ENCODE peak calls at places on chromosomes 3 and 15, in five cellular contexts. Y is transverse colon, D is K562, L is left ventricle myocardium inferior, Q is stomach. U is an unnamed sample. For H3K27me3 and H3K4me1, the result is how much of the 10 kb centered on the place peaks cover.

GRCh38 chr15:99447497-99448371 is 118.0 kb upstream of the MEF2A start:
- DNase-seq in Q (peak), D (peak), Y (no peak), L (no peak), U (no peak)

GRCh38 chr3:3619815-3620214 is 179.4 kb upstream of the LRRN1 start:
- DNase-seq in D (no peak), L (no peak), Q (no peak), Y (no peak), U (no peak)

GRCh38 chr3:126827121-126827520 is 123.1 kb downstream of the CHCHD6 start:
- DNase-seq in D (no peak), L (peak), Q (no peak), Y (no peak), U (no peak)

GRCh38 chr3:151290673-151291072 is 12.3 kb upstream of the P2RY14 start:
- DNase-seq in Y (no peak), D (no peak), L (no peak), Q (no peak), U (no peak)

GRCh38 chr3:138712086-138712485 is 103.5 kb downstream of the FAIM start:
- DNase-seq in Y (no peak), Q (no peak), D (no peak), L (no peak), U (no peak)

GRCh38 chr3:31369637-31370036 is 163.1 kb upstream of the STT3B start:
- DNase-seq in D (no peak), Y (no peak), L (no peak), Q (no peak), U (no peak)

GRCh38 chr15:97972366-97972765 is 11.9 kb downstream of the ARRDC4 start:
- DNase-seq in D (no peak), Y (no peak), L (no peak), Q (no peak), U (no peak)

GRCh38 chr15:74173545-74174215 is at the start of gene ISLR:
- DNase-seq in Y (peak), D (no peak), Q (no peak), L (peak), U (peak)

DNA sequence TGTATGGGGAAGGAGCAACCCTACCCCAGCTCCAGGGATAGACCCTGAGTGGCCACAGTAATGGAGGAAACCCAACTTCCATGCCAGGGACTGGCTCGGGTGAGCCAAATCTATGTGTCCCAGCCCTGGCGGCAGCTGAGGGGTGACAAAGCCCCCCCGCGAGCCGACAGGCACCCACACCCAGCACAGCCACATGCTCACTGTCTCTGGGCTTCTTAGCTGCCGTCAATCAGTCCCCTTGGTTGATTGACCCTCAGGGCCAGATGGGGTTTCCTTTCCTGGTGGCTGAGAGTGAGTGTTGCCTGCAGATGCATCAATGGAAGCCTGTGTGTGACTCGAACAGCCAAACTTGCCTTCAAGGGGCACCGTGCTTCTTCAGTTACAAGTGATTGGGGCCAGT is 2.1 kb upstream of the OCA2 start:
- DNase-seq in L (no peak), Q (no peak), Y (no peak), D (no peak), U (no peak)
- H3K27me3 ChIP-seq in L (half or more), Q (half or more), Y (half or more), D (under half), U (under half)

GRCh38 chr3:109545746-109546145 is 208.4 kb upstream of the DPPA4 start:
- DNase-seq in Q (no peak), D (no peak), Y (no peak), L (no peak), U (no peak)
- H3K4me1 ChIP-seq in Q (under half), D (under half), Y (under half), L (under half), U (under half)

GRCh38 chr3:114365268-114365667 is 71.4 kb downstream of the TIGIT start:
- DNase-seq in L (no peak), D (no peak), Y (no peak), Q (no peak), U (no peak)

GRCh38 chr3:114361391-114361790 is 67.6 kb downstream of the TIGIT start:
- DNase-seq in D (no peak), Q (no peak), L (no peak), Y (no peak), U (no peak)

GRCh38 chr3:114363554-114364202 is 69.8 kb downstream of the TIGIT start:
- DNase-seq in Y (no peak), L (no peak), Q (no peak), D (no peak), U (no peak)

GRCh38 chr3:114364806-114365205 is 71.0 kb downstream of the TIGIT start:
- DNase-seq in D (no peak), Q (no peak), Y (no peak), L (no peak), U (no peak)

GRCh38 chr3:114362815-114363214 is 69.0 kb downstream of the TIGIT start:
- DNase-seq in Y (no peak), Q (no peak), D (no peak), L (no peak), U (no peak)
- H3K27me3 ChIP-seq in Y (under half), Q (under half), D (under half), L (under half), U (under half)

GRCh38 chr3:14235896-14236295 is 57.3 kb downstream of the LSM3 start:
- DNase-seq in Y (no peak), Q (no peak), L (peak), D (no peak), U (no peak)
- H3K4me1 ChIP-seq in Y (under half), Q (under half), L (half or more), D (under half), U (under half)

DNA sequence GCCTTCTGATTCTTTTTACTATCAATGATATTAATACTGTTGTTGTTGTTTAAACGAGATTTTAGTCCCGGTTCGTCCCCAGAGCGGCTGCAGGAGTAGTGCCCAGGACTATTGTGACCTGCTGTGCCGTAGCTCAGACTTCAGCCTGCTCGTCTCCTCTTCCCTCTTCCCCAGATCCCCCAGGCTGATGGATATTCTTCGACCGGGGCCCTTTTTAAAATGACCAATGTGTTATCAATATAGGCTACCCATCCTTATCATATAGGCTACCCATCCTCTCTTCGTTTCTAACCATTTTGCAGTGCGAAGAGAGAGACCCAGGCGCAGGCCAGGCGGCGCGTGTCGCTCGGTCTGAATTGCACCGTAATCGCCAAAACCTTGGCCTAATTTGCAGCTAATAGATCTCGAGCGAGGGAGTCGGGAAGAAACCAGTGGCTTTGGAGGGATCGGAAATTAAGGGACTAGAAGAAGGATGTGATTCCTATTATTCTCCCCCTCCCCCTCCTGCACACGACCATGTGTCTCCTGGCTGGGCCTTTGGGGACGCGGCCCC is 23.0 kb downstream of the NR2F2 start:
- DNase-seq in Y (no peak), Q (no peak), D (no peak), L (no peak), U (no peak)
- H3K27me3 ChIP-seq in Y (half or more), Q (half or more), D (under half), L (half or more), U (under half)

DNA sequence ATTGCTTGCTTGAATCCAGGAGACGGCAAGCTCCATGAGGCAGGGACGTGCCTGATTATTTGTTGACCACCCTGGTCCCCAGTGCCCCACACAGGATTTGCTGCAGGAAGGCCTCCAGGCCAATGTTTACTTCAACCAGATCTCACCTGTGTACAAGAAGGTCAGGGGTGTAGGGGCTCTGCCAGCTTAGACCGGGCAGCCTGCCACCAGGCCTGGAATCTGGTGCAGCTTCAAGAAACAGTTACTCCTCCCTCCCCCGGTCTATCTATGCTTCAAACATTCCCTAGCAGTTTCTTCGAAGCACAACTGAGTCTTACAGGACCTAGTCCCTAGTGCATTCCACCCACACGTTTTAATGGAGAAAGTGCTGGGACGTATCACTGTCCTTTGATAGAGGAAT is 8.1 kb downstream of the SH3BP5 start:
- DNase-seq in L (peak), Y (no peak), Q (peak), D (no peak), U (no peak)
- H3K4me1 ChIP-seq in L (half or more), Y (under half), Q (under half), D (under half), U (under half)